ENCODE peak calls at places on chromosomes 3 and 15, in six cellular contexts. F is HCT116, A is K562, M is H1, U is HepG2, H is GM12878. B is an unnamed sample.

GRCh38 chr3:81581966-81582599 is 179.4 kb downstream of the GBE1 start:
- DNase-seq in F (peak; percentile 15), A (peak; percentile 4), M (peak; percentile 5), U (peak; percentile 20), H (peak; percentile 4), B (peak; percentile 22)

GRCh38 chr3:134974621-134975020 is 179.6 kb downstream of the EPHB1 start:
- DNase-seq in F (no peak), A (no peak), M (no peak), U (no peak), H (no peak), B (no peak)

GRCh38 chr3:166052440-166052839 is 215.2 kb upstream of the BCHE start:
- DNase-seq in F (no peak), A (no peak), M (no peak), U (peak; percentile 1), H (no peak), B (no peak)

GRCh38 chr3:113606539-113607218 is 74.3 kb downstream of the SIDT1 start:
- DNase-seq in F (no peak), A (no peak), M (no peak), U (no peak), H (peak; percentile 75), B (no peak)

GRCh38 chr15:91649922-91650321 is 203.6 kb upstream of the SLCO3A1 start:
- DNase-seq in F (no peak), A (no peak), M (no peak), U (no peak), H (no peak), B (no peak)

GRCh38 chr3:129624347-129625070 is 18.0 kb upstream of the PLXND1 start:
- DNase-seq in F (no peak), A (no peak), M (no peak), U (no peak), H (no peak), B (no peak)

GRCh38 chr15:49101536-49101935 is 53.9 kb downstream of the COPS2 start:
- DNase-seq in F (no peak), A (no peak), M (no peak), U (no peak), H (no peak), B (no peak)

GRCh38 chr3:46417841-46418611 is 11.0 kb downstream of the CCRL2 start:
- DNase-seq in F (no peak), A (no peak), M (no peak), U (no peak), H (no peak), B (peak; percentile 13)

GRCh38 chr3:127053979-127054378 is 71.1 kb downstream of the PLXNA1 start:
- DNase-seq in F (no peak), A (no peak), M (no peak), U (no peak), H (no peak), B (no peak)

GRCh38 chr3:16456784-16457415 is 56.6 kb downstream of the RFTN1 start:
- DNase-seq in F (no peak), A (no peak), M (no peak), U (no peak), H (no peak), B (no peak)

GRCh38 chr3:111803123-111803593 is 55.9 kb upstream of the PHLDB2 start:
- DNase-seq in F (peak; percentile 76), A (no peak), M (no peak), U (no peak), H (no peak), B (no peak)

GRCh38 chr3:5339967-5340535 is 152.5 kb downstream of the EDEM1 start:
- DNase-seq in F (no peak), A (no peak), M (no peak), U (no peak), H (no peak), B (peak; percentile 54)

GRCh38 chr15:62758126-62758951 is 284.2 kb upstream of the TPM1 start:
- DNase-seq in F (no peak), A (no peak), M (no peak), U (peak; percentile 56), H (no peak), B (no peak)

GRCh38 chr3:128194843-128195242 is 41.6 kb downstream of the EEFSEC start:
- DNase-seq in F (no peak), A (no peak), M (no peak), U (no peak), H (no peak), B (no peak)

GRCh38 chr3:155131104-155131503 is 51.0 kb downstream of the MME start:
- DNase-seq in F (no peak), A (peak; percentile 54), M (no peak), U (no peak), H (no peak), B (no peak)

GRCh38 chr3:44065311-44065710 is 176.4 kb upstream of the TOPAZ1 start:
- DNase-seq in F (no peak), A (no peak), M (no peak), U (no peak), H (no peak), B (no peak)

GRCh38 chr15:32908135-32908801 is 190.5 kb downstream of the GREM1 start:
- DNase-seq in F (no peak), A (no peak), M (no peak), U (no peak), H (peak; percentile 71), B (no peak)

GRCh38 chr3:198017100-198017499 is 57.1 kb downstream of the LMLN start:
- DNase-seq in F (no peak), A (no peak), M (no peak), U (no peak), H (no peak), B (peak; percentile 63)

GRCh38 chr15:57061696-57062095 is 143.3 kb downstream of the TCF12 start:
- DNase-seq in F (no peak), A (no peak), M (no peak), U (no peak), H (no peak), B (no peak)

GRCh38 chr15:81830520-81830919 is 215.3 kb downstream of the MEX3B start:
- DNase-seq in F (no peak), A (no peak), M (no peak), U (no peak), H (no peak), B (no peak)

GRCh38 chr15:73026496-73027054 is 25.7 kb upstream of the NEO1 start:
- DNase-seq in F (no peak), A (no peak), M (no peak), U (no peak), H (no peak), B (no peak)

GRCh38 chr3:53199834-53200233 is 38.8 kb downstream of the PRKCD start:
- DNase-seq in F (no peak), A (no peak), M (no peak), U (no peak), H (no peak), B (no peak)

GRCh38 chr3:19934098-19934566 is at the start of gene EFHB:
- DNase-seq in F (peak; percentile 39), A (peak; percentile 75), M (peak; percentile 27), U (peak; percentile 39), H (no peak), B (peak; percentile 47)

GRCh38 chr3:195045481-195045880 is 225.5 kb downstream of the XXYLT1 start:
- DNase-seq in F (no peak), A (no peak), M (no peak), U (no peak), H (no peak), B (no peak)

GRCh38 chr15:85582076-85582718 is 201.8 kb downstream of the AKAP13 start:
- DNase-seq in F (no peak), A (no peak), M (no peak), U (no peak), H (peak; percentile 34), B (no peak)

GRCh38 chr3:177385831-177386301 is 188.6 kb upstream of the TBL1XR1 start:
- DNase-seq in F (no peak), A (no peak), M (no peak), U (no peak), H (no peak), B (no peak)

GRCh38 chr15:39251413-39252197 is 329.3 kb upstream of the THBS1 start:
- DNase-seq in F (no peak), A (no peak), M (no peak), U (no peak), H (peak; percentile 26), B (no peak)

GRCh38 chr15:98853593-98854420 is 153.8 kb downstream of the PGPEP1L start:
- DNase-seq in F (no peak), A (no peak), M (no peak), U (no peak), H (no peak), B (no peak)

GRCh38 chr3:194270627-194271458 is 80.3 kb downstream of the CPN2 start:
- DNase-seq in F (peak; percentile 45), A (no peak), M (no peak), U (peak; percentile 43), H (no peak), B (no peak)

GRCh38 chr15:51494411-51495314 is 127.9 kb downstream of the DMXL2 start:
- DNase-seq in F (no peak), A (no peak), M (no peak), U (no peak), H (no peak), B (no peak)

GRCh38 chr15:59199775-59200465 is 6.7 kb upstream of the LDHAL6B start:
- DNase-seq in F (peak; percentile 76), A (no peak), M (no peak), U (no peak), H (no peak), B (no peak)

GRCh38 chr3:149198611-149199010 is 23.0 kb downstream of the CP start:
- DNase-seq in F (no peak), A (no peak), M (peak; percentile 71), U (no peak), H (no peak), B (peak; percentile 83)
- TF ChIP-seq YY1 in F (no peak), A (no peak), M (no peak), U (no peak), H (no peak), B (no peak)

GRCh38 chr3:38641461-38642110 is 7.9 kb downstream of the SCN5A start:
- DNase-seq in F (no peak), A (no peak), M (no peak), U (no peak), H (no peak), B (no peak)
- TF ChIP-seq ZNF274 in F (no peak), A (no peak), M (no peak), U (no peak), H (no peak), B (no peak)

GRCh38 chr3:99870712-99871111 is 53.0 kb downstream of the CMSS1 start:
- DNase-seq in F (no peak), A (no peak), M (no peak), U (no peak), H (no peak), B (no peak)

GRCh38 chr3:99868438-99868723 is 50.7 kb downstream of the CMSS1 start:
- DNase-seq in F (no peak), A (peak; percentile 16), M (no peak), U (no peak), H (no peak), B (no peak)

GRCh38 chr3:99872633-99873254 is 55.1 kb downstream of the CMSS1 start:
- DNase-seq in F (no peak), A (no peak), M (no peak), U (no peak), H (peak; percentile 50), B (no peak)

GRCh38 chr3:99869621-99870020 is 52.0 kb downstream of the CMSS1 start:
- DNase-seq in F (no peak), A (no peak), M (no peak), U (no peak), H (no peak), B (no peak)

GRCh38 chr3:99871231-99871898 is 53.7 kb downstream of the CMSS1 start:
- DNase-seq in F (no peak), A (no peak), M (no peak), U (no peak), H (no peak), B (no peak)
- H3K4me1 ChIP-seq in F (no peaks in the 10 kb centered on the region), A (peaks cover 27% of the 10 kb centered on the region), M (no peaks in the 10 kb centered on the region), U (peaks cover 66% of the 10 kb centered on the region), H (peaks cover 33% of the 10 kb centered on the region), B (no peaks in the 10 kb centered on the region)

GRCh38 chr15:66882251-66883020 is 180.4 kb downstream of the SMAD6 start:
- DNase-seq in F (no peak), A (no peak), M (no peak), U (no peak), H (no peak), B (no peak)
- TF ChIP-seq YY1 in F (no peak), A (no peak), M (no peak), U (no peak), H (no peak), B (no peak)